ENCODE peak calls at places on chromosomes 4 and X, in five cellular contexts. B is OCI-LY7; H is effector memory CD4-positive, alpha-beta T cell; F is psoas muscle; K is SK-N-SH. E is an unnamed sample.

GRCh38 chr4:95529941-95530340 is 18.8 kb downstream of the UNC5C start:
- DNase-seq in H (no peak), F (no peak), K (no peak), B (no peak), E (no peak)

GRCh38 chrX:123993326-123993725 is 31.8 kb downstream of the STAG2 start:
- DNase-seq in F (no peak), B (no peak), H (no peak), K (no peak), E (no peak)

GRCh38 chr4:3766207-3766790 is at the start of gene ADRA2C:
- DNase-seq in B (no peak), K (peak; percentile 87), F (peak; percentile 66), H (no peak), E (no peak)

GRCh38 chrX:154486396-154487207 is at the start of gene UBL4A:
- DNase-seq in B (peak; percentile 62), H (peak; percentile 34), K (peak; percentile 86), F (peak; percentile 72), E (no peak)

GRCh38 chr4:4368821-4369580 is 17.9 kb upstream of the NSG1 start:
- DNase-seq in B (no peak), F (no peak), H (no peak), K (no peak), E (no peak)

GRCh38 chrX:29257516-29257915 is 670.3 kb downstream of the IL1RAPL1 start:
- DNase-seq in K (no peak), F (no peak), B (no peak), H (no peak), E (no peak)

GRCh38 chrX:11886745-11887144 is 128.7 kb downstream of the MSL3 start:
- DNase-seq in F (no peak), K (no peak), B (no peak), H (no peak), E (no peak)

GRCh38 chr4:28232376-28232775 is 1371.7 kb downstream of the STIM2 start:
- DNase-seq in H (no peak), F (no peak), K (no peak), B (no peak), E (no peak)

GRCh38 chr4:58406762-58407161 is 1296.6 kb upstream of the IGFBP7 start:
- DNase-seq in F (no peak), B (no peak), K (no peak), H (no peak), E (no peak)

DNA sequence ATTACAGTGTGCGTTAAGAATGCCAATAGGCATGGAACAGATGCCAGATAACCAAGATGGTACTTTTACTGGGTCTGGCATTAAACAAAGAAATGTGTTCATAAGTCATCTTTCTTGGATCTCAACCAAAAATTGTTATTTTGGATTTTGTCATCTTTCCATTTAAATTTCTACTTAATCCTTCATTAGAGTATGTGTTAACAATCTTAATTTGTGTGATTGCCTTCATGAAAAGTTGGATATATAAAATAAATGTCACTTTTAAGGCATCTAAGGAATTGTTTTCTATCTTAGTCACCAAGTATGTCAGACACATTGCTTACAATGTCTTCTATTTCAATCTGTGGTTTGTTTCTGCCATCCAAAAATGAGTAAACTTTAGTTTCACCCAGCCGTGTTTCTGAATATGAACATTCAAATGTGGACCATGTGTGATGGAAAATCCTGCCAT is 87.5 kb downstream of the PALLD start:
- DNase-seq in K (no peak), B (no peak), H (no peak), F (no peak), E (no peak)
- H3K4me1 ChIP-seq in K (peaks cover 5% of the 10 kb centered on the region), B (no peaks in the 10 kb centered on the region), H (no peaks in the 10 kb centered on the region), F (peaks cover 18% of the 10 kb centered on the region), E (peaks cover 42% of the 10 kb centered on the region)

GRCh38 chr4:74030285-74030684 is 8.2 kb downstream of the CXCL3 start:
- DNase-seq in K (no peak), F (no peak), B (no peak), H (no peak), E (no peak)
- H3K4me1 ChIP-seq in K (no peaks in the 10 kb centered on the region), F (no peaks in the 10 kb centered on the region), B (no peaks in the 10 kb centered on the region), H (no peaks in the 10 kb centered on the region), E (no peaks in the 10 kb centered on the region)

GRCh38 chr4:12145768-12146167 is 717.1 kb upstream of the HS3ST1 start:
- DNase-seq in F (no peak), K (no peak), H (no peak), B (no peak), E (no peak)
- H3K4me1 ChIP-seq in F (no peaks in the 10 kb centered on the region), K (no peaks in the 10 kb centered on the region), H (no peaks in the 10 kb centered on the region), B (no peaks in the 10 kb centered on the region), E (no peaks in the 10 kb centered on the region)

GRCh38 chr4:176186721-176187395 is 8.5 kb downstream of the SPATA4 start:
- DNase-seq in K (no peak), F (no peak), H (no peak), B (no peak), E (no peak)

GRCh38 chr4:176187610-176188009 is 7.8 kb downstream of the SPATA4 start:
- DNase-seq in B (no peak), F (no peak), H (no peak), K (no peak), E (no peak)

GRCh38 chr4:176186067-176186466 is 9.3 kb downstream of the SPATA4 start:
- DNase-seq in K (no peak), F (no peak), B (no peak), H (no peak), E (no peak)

GRCh38 chr4:176189891-176190795 is 5.2 kb downstream of the SPATA4 start:
- DNase-seq in B (no peak), H (no peak), K (no peak), F (no peak), E (no peak)

DNA sequence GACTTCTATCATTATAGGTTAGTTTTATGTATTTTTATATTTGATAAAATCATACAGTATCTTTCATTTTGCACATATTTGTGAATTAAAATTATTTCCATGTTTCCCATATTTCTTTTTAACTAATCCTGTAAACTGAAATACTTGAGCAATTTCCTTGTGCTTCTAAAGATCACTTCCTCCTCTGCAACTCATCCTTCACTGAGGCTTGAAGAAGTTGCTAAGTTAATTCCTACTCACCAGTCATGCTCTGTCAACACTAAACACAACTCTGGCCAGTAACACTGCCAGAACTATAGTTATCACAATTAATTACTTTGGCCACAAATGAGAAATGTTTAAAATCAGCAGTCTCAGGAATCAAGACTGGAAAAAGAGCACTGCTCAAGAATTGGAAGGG is 6.7 kb downstream of the SPATA4 start:
- DNase-seq in H (no peak), F (no peak), B (no peak), K (no peak), E (no peak)
- H3K4me1 ChIP-seq in H (no peaks in the 10 kb centered on the region), F (peaks cover 59% of the 10 kb centered on the region), B (no peaks in the 10 kb centered on the region), K (peaks cover 18% of the 10 kb centered on the region), E (no peaks in the 10 kb centered on the region)

GRCh38 chr4:80308466-80308822 is 27.1 kb upstream of the CFAP299 start:
- DNase-seq in K (no peak), F (no peak), B (no peak), H (no peak), E (no peak)
- H3K4me1 ChIP-seq in K (peaks cover 5% of the 10 kb centered on the region), F (no peaks in the 10 kb centered on the region), B (no peaks in the 10 kb centered on the region), H (no peaks in the 10 kb centered on the region), E (no peaks in the 10 kb centered on the region)

DNA sequence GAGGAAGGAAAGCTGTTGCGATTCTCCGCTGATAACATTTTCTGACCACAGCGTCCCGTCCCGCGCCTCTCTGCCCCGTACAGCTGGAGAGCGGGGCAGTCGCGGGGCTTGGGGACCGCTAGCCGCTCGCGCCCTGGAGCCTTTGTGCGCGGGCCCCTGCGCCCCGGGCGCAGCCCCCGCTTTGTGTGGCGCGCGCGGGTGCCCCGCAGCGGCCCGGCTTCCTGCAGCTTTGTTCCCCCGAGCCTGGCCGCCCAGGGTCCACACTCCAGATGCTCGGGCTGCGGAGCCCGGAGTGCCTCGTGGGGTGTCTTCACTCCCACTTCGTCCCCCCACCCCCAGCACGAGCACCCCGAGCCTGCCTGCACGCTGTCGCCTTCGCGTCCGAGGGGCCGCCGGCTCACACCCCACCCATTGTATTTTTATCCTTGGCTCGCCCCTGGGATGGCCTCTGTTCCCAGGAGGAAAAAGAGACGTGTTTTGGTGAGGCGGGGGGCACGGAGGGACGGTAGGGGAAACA is 535 bp downstream of the TMEM131L start:
- DNase-seq in B (peak; percentile 55), H (no peak), F (peak; percentile 54), K (peak; percentile 75), E (no peak)
- H3K4me1 ChIP-seq in B (peaks cover 50% of the 10 kb centered on the region), H (peaks cover 31% of the 10 kb centered on the region), F (peaks cover 63% of the 10 kb centered on the region), K (peaks cover 31% of the 10 kb centered on the region), E (peaks cover 25% of the 10 kb centered on the region)

DNA sequence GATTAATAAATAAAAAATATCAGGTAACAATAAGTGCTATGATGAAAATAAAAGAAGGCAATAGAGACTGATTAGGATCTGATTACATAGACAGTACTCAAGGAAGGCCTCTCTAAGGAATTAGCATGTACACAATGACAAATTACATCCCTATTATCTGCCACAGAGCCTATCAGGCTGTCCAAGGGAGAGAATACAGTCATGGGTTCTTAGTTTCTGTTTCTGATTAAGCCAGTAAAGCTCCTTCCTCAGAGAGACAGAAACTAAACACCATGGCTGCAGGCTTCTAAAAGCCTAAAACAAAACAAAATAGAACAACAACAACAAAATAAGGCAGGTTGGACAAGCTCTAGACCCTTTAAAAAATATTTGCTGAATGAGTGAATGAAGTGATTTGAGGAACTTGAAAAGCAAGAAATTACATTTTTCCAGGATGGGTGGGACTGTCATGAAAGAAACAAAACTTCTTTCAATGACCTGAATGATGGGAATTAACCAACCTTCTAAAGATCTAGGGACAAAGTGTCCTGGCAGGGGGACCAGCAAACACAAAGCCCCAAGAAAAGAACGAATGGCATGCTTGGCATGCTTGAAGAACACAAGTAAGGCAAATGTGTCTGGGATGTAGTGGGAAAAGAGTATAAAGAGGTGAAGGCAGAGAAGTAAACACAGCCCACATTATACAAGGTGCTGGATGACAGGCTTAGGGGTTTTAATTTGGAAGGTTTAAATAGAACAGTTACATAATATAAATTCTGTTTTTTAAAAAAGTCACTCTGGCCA is 44.1 kb downstream of the NAA11 start:
- DNase-seq in B (no peak), K (peak; percentile 12), F (no peak), H (no peak), E (no peak)
- H3K4me1 ChIP-seq in B (no peaks in the 10 kb centered on the region), K (peaks cover 2% of the 10 kb centered on the region), F (no peaks in the 10 kb centered on the region), H (no peaks in the 10 kb centered on the region), E (peaks cover 5% of the 10 kb centered on the region)

GRCh38 chr4:10106421-10107039 is 10.1 kb downstream of the WDR1 start:
- DNase-seq in F (peak; percentile 83), B (no peak), K (peak; percentile 49), H (peak; percentile 62), E (no peak)
- H3K4me1 ChIP-seq in F (peaks cover 98% of the 10 kb centered on the region), B (no peaks in the 10 kb centered on the region), K (peaks cover 22% of the 10 kb centered on the region), H (peaks cover 81% of the 10 kb centered on the region), E (peaks cover 100% of the 10 kb centered on the region)

GRCh38 chr4:118973295-118973694 is 84.6 kb downstream of the SYNPO2 start:
- DNase-seq in H (no peak), K (no peak), F (no peak), B (no peak), E (no peak)

GRCh38 chr4:118975487-118976192 is 87.0 kb downstream of the SYNPO2 start:
- DNase-seq in K (no peak), F (no peak), H (no peak), B (no peak), E (no peak)

GRCh38 chr4:118972167-118972566 is 83.5 kb downstream of the SYNPO2 start:
- DNase-seq in B (no peak), H (no peak), K (no peak), F (no peak), E (no peak)

GRCh38 chr4:118979712-118980111 is 91.1 kb downstream of the SYNPO2 start:
- DNase-seq in F (no peak), K (no peak), B (no peak), H (no peak), E (no peak)

GRCh38 chr4:118974758-118975157 is 86.1 kb downstream of the SYNPO2 start:
- DNase-seq in H (no peak), B (no peak), K (no peak), F (no peak), E (no peak)
- H3K4me1 ChIP-seq in H (no peaks in the 10 kb centered on the region), B (no peaks in the 10 kb centered on the region), K (peaks cover 10% of the 10 kb centered on the region), F (peaks cover 36% of the 10 kb centered on the region), E (peaks cover 37% of the 10 kb centered on the region)

E was measured in esophagus squamous epithelium.